ENCODE peak calls at places on chromosomes 13 and 19, in eight cellular contexts. I is BE2C, X is fibroblast of the aortic adventitia, Y is cardiac fibroblast, Z is IMR-90, K is mucosa of descending colon, D is brain microvascular endothelial cell, N is fibroblast of villous mesenchyme. F is an unnamed sample.

GRCh38 chr19:23799321-23799720 is 40.6 kb upstream of the ZNF681 start:
- DNase-seq in I (no peak), X (no peak), Y (no peak), Z (no peak), K (no peak), D (no peak), N (no peak), F (no peak)

GRCh38 chr13:27170521-27171243 is 929 bp downstream of the USP12 start:
- DNase-seq in I (peak), X (peak), Y (no peak), Z (no peak), K (peak), D (no peak), N (no peak), F (peak)

GRCh38 chr13:106177146-106177545 is 358.3 kb downstream of the EFNB2 start:
- DNase-seq in I (no peak), X (no peak), Y (no peak), Z (no peak), K (no peak), D (no peak), N (no peak), F (no peak)

GRCh38 chr13:72403396-72404010 is 323.9 kb downstream of the MZT1 start:
- DNase-seq in I (no peak), X (no peak), Y (peak), Z (no peak), K (no peak), D (no peak), N (no peak), F (no peak)

GRCh38 chr19:567296-567900 is 5.0 kb upstream of the BSG start:
- DNase-seq in I (no peak), X (no peak), Y (no peak), Z (no peak), K (no peak), D (no peak), N (peak), F (no peak)

GRCh38 chr13:88932950-88933349 is 1261.8 kb downstream of the SLITRK5 start:
- DNase-seq in I (no peak), X (no peak), Y (no peak), Z (no peak), K (no peak), D (no peak), N (no peak), F (no peak)

GRCh38 chr13:73717632-73718031 is 416.6 kb downstream of the KLF12 start:
- DNase-seq in I (no peak), X (peak), Y (peak), Z (peak), K (no peak), D (peak), N (peak), F (no peak)

GRCh38 chr13:84684048-84684662 is 801.9 kb upstream of the SLITRK1 start:
- DNase-seq in I (no peak), X (no peak), Y (no peak), Z (no peak), K (peak), D (no peak), N (no peak), F (no peak)

GRCh38 chr13:42836930-42837329 is 55.5 kb downstream of the FAM216B start:
- DNase-seq in I (peak), X (peak), Y (peak), Z (peak), K (peak), D (peak), N (peak), F (peak)

GRCh38 chr19:40521276-40521675 is 54.5 kb downstream of the SPTBN4 start:
- DNase-seq in I (peak), X (peak), Y (peak), Z (peak), K (no peak), D (no peak), N (peak), F (peak)

GRCh38 chr19:17136026-17136425 is 60.4 kb downstream of the MYO9B start:
- DNase-seq in I (no peak), X (no peak), Y (no peak), Z (no peak), K (no peak), D (no peak), N (no peak), F (no peak)

GRCh38 chr13:40407567-40407966 is 258.9 kb downstream of the FOXO1 start:
- DNase-seq in I (no peak), X (no peak), Y (no peak), Z (no peak), K (no peak), D (no peak), N (no peak), F (no peak)

GRCh38 chr19:16358456-16358855 is 33.8 kb downstream of the KLF2 start:
- DNase-seq in I (no peak), X (no peak), Y (no peak), Z (no peak), K (no peak), D (no peak), N (no peak), F (no peak)

GRCh38 chr13:60261432-60262351 is 98.0 kb upstream of the DIAPH3 start:
- DNase-seq in I (no peak), X (no peak), Y (no peak), Z (no peak), K (no peak), D (no peak), N (no peak), F (no peak)

DNA sequence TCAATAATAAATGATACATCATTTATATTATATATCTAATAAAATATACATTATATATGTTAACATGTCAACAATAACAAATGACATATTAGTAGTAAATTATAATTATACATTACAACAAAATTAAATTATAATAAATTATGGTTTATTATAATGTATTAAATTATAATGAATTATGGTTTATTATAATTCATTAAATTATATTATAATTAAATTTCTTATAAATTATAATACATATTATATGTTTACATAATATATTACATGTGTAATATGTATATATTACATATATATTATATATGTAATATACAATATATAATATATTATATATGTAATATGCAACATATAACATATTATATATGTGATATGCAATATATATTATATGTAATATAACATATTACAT is 20.5 kb downstream of the C3 start:
- DNase-seq in I (no peak), X (no peak), Y (no peak), Z (no peak), K (no peak), D (no peak), N (no peak), F (no peak)
- H3K4me3 ChIP-seq in I (no peak), X (no peak), Y (no peak), Z (no peak), K (no peak), D (no peak), N (no peak), F (no peak)

GRCh38 chr19:9967326-9967725 is 31.0 kb upstream of the OLFM2 start:
- DNase-seq in I (no peak), X (no peak), Y (no peak), Z (peak), K (no peak), D (no peak), N (no peak), F (no peak)

GRCh38 chr19:9968820-9969687 is 32.7 kb upstream of the OLFM2 start:
- DNase-seq in I (no peak), X (no peak), Y (no peak), Z (no peak), K (no peak), D (no peak), N (no peak), F (no peak)

GRCh38 chr19:9966024-9966423 is 29.7 kb upstream of the OLFM2 start:
- DNase-seq in I (no peak), X (no peak), Y (no peak), Z (no peak), K (no peak), D (no peak), N (no peak), F (no peak)

GRCh38 chr19:9969688-9969975 is 33.3 kb upstream of the OLFM2 start:
- DNase-seq in I (no peak), X (no peak), Y (no peak), Z (no peak), K (no peak), D (no peak), N (no peak), F (no peak)

GRCh38 chr19:9966448-9966847 is 30.1 kb upstream of the OLFM2 start:
- DNase-seq in I (no peak), X (no peak), Y (no peak), Z (no peak), K (no peak), D (no peak), N (no peak), F (no peak)
- H3K4me3 ChIP-seq in I (no peak), X (no peak), Y (no peak), Z (no peak), K (no peak), D (no peak), N (no peak), F (no peak)

GRCh38 chr19:7516281-7516862 is 469 bp downstream of the ZNF358 start:
- DNase-seq in I (no peak), X (no peak), Y (no peak), Z (no peak), K (no peak), D (no peak), N (no peak), F (no peak)
- H3K4me3 ChIP-seq in I (peak), X (peak), Y (peak), Z (peak), K (peak), D (peak), N (peak), F (peak)

DNA sequence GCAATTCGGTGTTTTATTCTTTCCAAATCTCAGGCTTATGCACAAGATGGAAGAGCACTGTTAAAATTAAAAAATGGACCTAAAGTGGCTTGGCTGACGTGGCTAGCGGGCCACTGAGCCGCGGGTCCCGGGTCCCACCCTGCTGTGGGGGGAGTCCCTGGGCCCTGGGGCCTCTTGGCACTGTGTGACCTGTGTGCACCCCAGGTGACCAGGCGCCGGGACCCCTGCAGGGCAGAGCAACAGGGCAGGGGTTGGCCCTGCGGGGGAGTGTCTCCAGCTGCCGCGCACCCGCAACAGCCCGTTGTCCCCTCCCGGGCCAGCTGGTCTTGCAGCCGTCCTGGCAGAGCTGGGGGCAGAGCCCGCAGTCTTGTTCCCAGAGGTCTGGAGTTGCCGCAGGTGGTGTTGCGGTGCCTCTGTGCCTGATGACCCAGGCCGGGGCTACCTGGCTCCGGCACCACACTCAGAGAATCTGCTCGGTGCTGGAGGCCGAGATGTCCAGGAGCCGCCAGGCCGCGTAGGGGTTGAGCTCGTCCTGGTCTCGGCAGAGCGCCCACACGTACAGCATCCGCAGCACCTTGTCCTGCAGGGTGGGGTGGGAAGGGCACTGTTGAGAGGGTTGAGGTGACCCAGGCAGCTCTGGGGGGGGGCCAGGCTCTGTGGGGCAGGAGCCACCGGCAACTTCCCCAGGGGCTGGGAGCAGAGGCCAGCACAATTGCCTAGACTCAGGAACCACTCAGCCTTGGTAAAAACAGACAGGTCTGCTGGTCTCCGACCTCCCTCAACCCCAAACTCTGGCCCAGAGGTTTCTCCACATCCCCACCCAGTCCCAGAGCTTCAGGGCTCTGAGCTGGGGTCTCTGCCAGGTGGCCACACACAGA is 1.0 kb upstream of the CTXN1 start:
- DNase-seq in I (peak), X (no peak), Y (no peak), Z (no peak), K (no peak), D (no peak), N (no peak), F (peak)
- H3K4me3 ChIP-seq in I (peak), X (no peak), Y (no peak), Z (no peak), K (no peak), D (no peak), N (no peak), F (no peak)

GRCh38 chr13:44300895-44301638 is 72.6 kb upstream of the SERP2 start:
- DNase-seq in I (no peak), X (peak), Y (peak), Z (peak), K (no peak), D (peak), N (peak), F (peak)

GRCh38 chr13:44302948-44303575 is 70.6 kb upstream of the SERP2 start:
- DNase-seq in I (no peak), X (peak), Y (peak), Z (peak), K (no peak), D (no peak), N (peak), F (no peak)

GRCh38 chr13:44303681-44304432 is 69.8 kb upstream of the SERP2 start:
- DNase-seq in I (peak), X (peak), Y (no peak), Z (no peak), K (no peak), D (no peak), N (peak), F (peak)

GRCh38 chr13:44301639-44302015 is 72.0 kb upstream of the SERP2 start:
- DNase-seq in I (no peak), X (no peak), Y (no peak), Z (no peak), K (no peak), D (no peak), N (no peak), F (no peak)

DNA sequence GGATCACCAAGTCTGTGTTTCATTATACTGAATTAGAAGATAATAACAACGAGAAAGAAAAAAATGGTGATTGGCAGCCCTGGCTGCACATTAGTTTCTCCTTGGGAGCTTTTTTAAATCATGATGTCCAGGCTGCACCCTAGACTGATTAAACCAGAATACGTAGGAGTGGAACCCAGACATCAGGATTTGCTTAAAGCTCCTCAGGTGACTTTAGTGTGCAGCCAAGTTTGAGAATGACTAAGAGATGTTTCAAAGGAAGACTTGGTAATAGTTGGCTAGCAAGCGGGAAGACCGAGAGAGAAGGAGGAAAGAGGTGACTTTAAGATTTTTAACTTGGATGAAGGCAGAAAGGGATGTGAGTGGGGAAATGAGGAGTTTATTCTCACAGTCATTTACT is 71.4 kb upstream of the SERP2 start:
- DNase-seq in I (no peak), X (peak), Y (peak), Z (no peak), K (no peak), D (no peak), N (no peak), F (no peak)
- H3K4me3 ChIP-seq in I (no peak), X (no peak), Y (no peak), Z (no peak), K (no peak), D (no peak), N (no peak), F (no peak)